ENCODE peak calls at places on chromosomes 11 and 22, in ten cellular contexts. Y is tibial artery; P is EL; Z is stimulated activated CD4-positive, alpha-beta T cell treated with anti-CD3 and anti-CD28 coated beads, Interleukin-1b, Interleukin-23, amount 100 ng/mL, for 48 hours; U is ELR; G is tibial nerve; D is GM06990; E is M059J; Q is AG04450; H is small intestine. L is an unnamed sample.

GRCh38 chr22:47692811-47693210 is 930.4 kb downstream of the TBC1D22A start:
- DNase-seq in Y (no peak), P (no peak), Z (no peak), U (no peak), G (no peak), D (no peak), E (no peak), Q (no peak), H (no peak), L (no peak)

GRCh38 chr22:46763051-46763705 is 728 bp downstream of the TBC1D22A start:
- DNase-seq in Y (peak; percentile 82), P (peak; percentile 36), Z (no peak), U (peak; percentile 44), G (peak; percentile 51), D (peak; percentile 75), E (peak; percentile 12), Q (no peak), H (peak; percentile 69), L (no peak)

GRCh38 chr22:49418943-49419342 is 408.7 kb downstream of the BRD1 start:
- DNase-seq in Y (no peak), P (no peak), Z (no peak), U (no peak), G (no peak), D (no peak), E (no peak), Q (no peak), H (no peak), L (no peak)

GRCh38 chr11:123261345-123262106 is 66.5 kb upstream of the CLMP start:
- DNase-seq in Y (peak; percentile 81), P (peak; percentile 72), Z (peak; percentile 74), U (peak; percentile 83), G (peak; percentile 71), D (peak; percentile 81), E (peak; percentile 76), Q (no peak), H (peak; percentile 75), L (no peak)

GRCh38 chr11:3135491-3136440 is 29.3 kb downstream of the OSBPL5 start:
- DNase-seq in Y (peak; percentile 65), P (no peak), Z (peak; percentile 0), U (peak; percentile 14), G (no peak), D (no peak), E (peak; percentile 28), Q (no peak), H (no peak), L (no peak)

GRCh38 chr11:61954106-61955030 is 4.2 kb downstream of the BEST1 start:
- DNase-seq in Y (no peak), P (peak; percentile 55), Z (no peak), U (peak; percentile 27), G (no peak), D (no peak), E (peak; percentile 52), Q (no peak), H (no peak), L (no peak)

GRCh38 chr11:113341388-113342165 is 27.2 kb downstream of the TTC12 start:
- DNase-seq in Y (no peak), P (no peak), Z (no peak), U (no peak), G (no peak), D (no peak), E (no peak), Q (no peak), H (no peak), L (no peak)

GRCh38 chr11:12494699-12495098 is 117.3 kb downstream of the PARVA start:
- DNase-seq in Y (no peak), P (peak; percentile 67), Z (no peak), U (peak; percentile 21), G (no peak), D (no peak), E (peak; percentile 41), Q (no peak), H (no peak), L (no peak)

GRCh38 chr11:103529217-103529684 is 420.0 kb downstream of the DYNC2H1 start:
- DNase-seq in Y (no peak), P (peak; percentile 95), Z (no peak), U (peak; percentile 96), G (no peak), D (no peak), E (peak; percentile 95), Q (no peak), H (no peak), L (no peak)

GRCh38 chr11:59197990-59198389 is 14.7 kb downstream of the MPEG1 start:
- DNase-seq in Y (peak; percentile 94), P (no peak), Z (no peak), U (no peak), G (peak; percentile 58), D (no peak), E (peak; percentile 52), Q (no peak), H (no peak), L (peak; percentile 41)

GRCh38 chr11:2704896-2705606 is 5.3 kb upstream of the KCNQ1OT1 start:
- DNase-seq in Y (no peak), P (no peak), Z (no peak), U (no peak), G (no peak), D (no peak), E (no peak), Q (no peak), H (no peak), L (no peak)

GRCh38 chr11:57798905-57799559 is 37.4 kb downstream of the CTNND1 start:
- DNase-seq in Y (no peak), P (peak; percentile 59), Z (no peak), U (peak; percentile 26), G (no peak), D (no peak), E (peak; percentile 66), Q (no peak), H (peak; percentile 99), L (no peak)

GRCh38 chr11:17117262-17117661 is 39.8 kb upstream of the RPS13 start:
- DNase-seq in Y (no peak), P (no peak), Z (no peak), U (no peak), G (no peak), D (no peak), E (no peak), Q (no peak), H (no peak), L (no peak)

GRCh38 chr11:76849376-76849775 is 11.3 kb upstream of the ACER3 start:
- DNase-seq in Y (no peak), P (no peak), Z (no peak), U (no peak), G (no peak), D (no peak), E (no peak), Q (no peak), H (no peak), L (no peak)

GRCh38 chr11:77470504-77470903 is 3.4 kb downstream of the PAK1 start:
- DNase-seq in Y (no peak), P (no peak), Z (no peak), U (no peak), G (no peak), D (no peak), E (no peak), Q (no peak), H (peak; percentile 59), L (no peak)

GRCh38 chr11:54930930-54931329 is 224.3 kb downstream of the OR4A5 start:
- DNase-seq in Y (peak; percentile 10), P (no peak), Z (no peak), U (no peak), G (no peak), D (no peak), E (no peak), Q (no peak), H (no peak), L (no peak)

GRCh38 chr22:43753718-43754117 is 58.4 kb downstream of the EFCAB6 start:
- DNase-seq in Y (no peak), P (no peak), Z (no peak), U (no peak), G (no peak), D (no peak), E (no peak), Q (no peak), H (no peak), L (no peak)

GRCh38 chr22:30806391-30806861 is 111.8 kb downstream of the OSBP2 start:
- DNase-seq in Y (no peak), P (peak; percentile 83), Z (no peak), U (peak; percentile 93), G (no peak), D (no peak), E (peak; percentile 90), Q (no peak), H (no peak), L (no peak)

GRCh38 chr22:39097098-39098020 is at the start of gene APOBEC3H:
- DNase-seq in Y (no peak), P (peak; percentile 47), Z (no peak), U (no peak), G (peak; percentile 25), D (peak; percentile 67), E (peak; percentile 54), Q (no peak), H (peak; percentile 39), L (no peak)

GRCh38 chr11:85182437-85183109 is 444.6 kb downstream of the DLG2 start:
- DNase-seq in Y (no peak), P (peak; percentile 12), Z (no peak), U (peak; percentile 66), G (no peak), D (no peak), E (peak; percentile 47), Q (no peak), H (peak; percentile 4), L (no peak)

GRCh38 chr11:116874251-116874650 is 36.8 kb upstream of the APOA1 start:
- DNase-seq in Y (no peak), P (peak; percentile 47), Z (no peak), U (peak; percentile 23), G (no peak), D (no peak), E (peak; percentile 49), Q (no peak), H (peak; percentile 46), L (no peak)

GRCh38 chr11:69791266-69791665 is 16.1 kb upstream of the FGF4 start:
- DNase-seq in Y (no peak), P (peak; percentile 66), Z (no peak), U (peak; percentile 66), G (no peak), D (no peak), E (peak; percentile 44), Q (no peak), H (no peak), L (no peak)

GRCh38 chr11:13016415-13016814 is 7.3 kb downstream of the RASSF10 start:
- DNase-seq in Y (no peak), P (peak; percentile 14), Z (no peak), U (peak; percentile 36), G (no peak), D (no peak), E (peak; percentile 46), Q (no peak), H (peak; percentile 18), L (no peak)

GRCh38 chr11:116928102-116928777 is 90.8 kb upstream of the APOA1 start:
- DNase-seq in Y (no peak), P (no peak), Z (no peak), U (no peak), G (no peak), D (peak; percentile 50), E (no peak), Q (no peak), H (peak; percentile 36), L (no peak)

GRCh38 chr11:126175261-126175885 is 36.1 kb downstream of the RPUSD4 start:
- DNase-seq in Y (no peak), P (no peak), Z (no peak), U (no peak), G (peak; percentile 65), D (no peak), E (no peak), Q (no peak), H (no peak), L (no peak)

GRCh38 chr11:118418770-118419169 is 17.4 kb downstream of the ATP5MG start:
- DNase-seq in Y (no peak), P (no peak), Z (no peak), U (no peak), G (no peak), D (no peak), E (no peak), Q (no peak), H (peak; percentile 73), L (no peak)

GRCh38 chr11:92828576-92828975 is 140.9 kb upstream of the MTNR1B start:
- DNase-seq in Y (no peak), P (no peak), Z (no peak), U (no peak), G (no peak), D (no peak), E (no peak), Q (no peak), H (no peak), L (no peak)

GRCh38 chr11:8049084-8049483 is 31.9 kb upstream of the TUB start:
- DNase-seq in Y (no peak), P (no peak), Z (no peak), U (no peak), G (no peak), D (no peak), E (no peak), Q (no peak), H (no peak), L (no peak)

L was measured in GOT3.